ENCODE peak calls at places on chromosomes 5 and 9, in six cellular contexts. W is GM12878, N is HCT116, H is K562, E is HepG2, U is H1. B is an unnamed sample.

GRCh38 chr9:126326228-126327015 is at the start of gene MVB12B:
- DNase-seq in H (peak), E (no peak), W (no peak), N (no peak), U (no peak), B (peak)

GRCh38 chr5:28576022-28576421 is 1537.6 kb upstream of the CDH9 start:
- DNase-seq in E (peak), U (no peak), H (no peak), W (no peak), N (no peak), B (no peak)

GRCh38 chr9:127013597-127013996 is 99.0 kb downstream of the RALGPS1 start:
- DNase-seq in W (no peak), E (no peak), N (no peak), U (no peak), H (no peak), B (no peak)

GRCh38 chr9:3521961-3522360 is 3.8 kb downstream of the RFX3 start:
- DNase-seq in U (no peak), H (no peak), N (no peak), W (no peak), E (no peak), B (no peak)

GRCh38 chr9:92637886-92638620 is 31.9 kb downstream of the IPPK start:
- DNase-seq in W (no peak), H (no peak), E (no peak), U (no peak), N (no peak), B (no peak)

GRCh38 chr5:172336264-172336663 is 52.7 kb upstream of the UBTD2 start:
- DNase-seq in U (no peak), H (no peak), E (no peak), N (no peak), W (no peak), B (no peak)

GRCh38 chr5:41524174-41524573 is 13.8 kb upstream of the PLCXD3 start:
- DNase-seq in U (no peak), E (no peak), H (no peak), N (no peak), W (no peak), B (peak)

GRCh38 chr9:125585503-125586172 is 121.4 kb downstream of the MAPKAP1 start:
- DNase-seq in H (no peak), W (no peak), U (no peak), E (peak), N (no peak), B (no peak)

GRCh38 chr9:133754187-133754586 is 16.0 kb upstream of the SARDH start:
- DNase-seq in W (no peak), U (peak), H (no peak), N (no peak), E (no peak), B (no peak)

GRCh38 chr9:121026260-121026691 is 23.8 kb downstream of the C5 start:
- DNase-seq in E (peak), U (no peak), W (no peak), H (no peak), N (no peak), B (no peak)

GRCh38 chr5:43425965-43426364 is 13.8 kb upstream of the CCL28 start:
- DNase-seq in W (no peak), H (no peak), E (no peak), U (no peak), N (no peak), B (no peak)

GRCh38 chr5:17184596-17184995 is 32.8 kb upstream of the BASP1 start:
- DNase-seq in E (no peak), U (no peak), H (no peak), N (no peak), W (no peak), B (no peak)

GRCh38 chr5:145988993-145989392 is 52.6 kb downstream of the SH3RF2 start:
- DNase-seq in E (no peak), W (no peak), H (no peak), N (no peak), U (no peak), B (no peak)

GRCh38 chr9:123355761-123356520 is at the start of gene CRB2:
- DNase-seq in E (peak), W (no peak), N (no peak), H (peak), U (peak), B (peak)

GRCh38 chr5:180739271-180739670 is 587 bp downstream of the OR2Y1 start:
- DNase-seq in E (no peak), W (no peak), N (no peak), H (no peak), U (no peak), B (no peak)

GRCh38 chr9:135992486-135993408 is 31.6 kb upstream of the UBAC1 start:
- DNase-seq in W (no peak), N (no peak), E (peak), U (peak), H (peak), B (peak)

GRCh38 chr5:109516385-109516784 is 106.6 kb upstream of the PJA2 start:
- DNase-seq in E (no peak), U (no peak), N (no peak), H (no peak), W (no peak), B (no peak)

GRCh38 chr9:4530375-4530774 is 40.1 kb downstream of the SLC1A1 start:
- DNase-seq in N (peak), W (peak), H (no peak), U (no peak), E (no peak), B (no peak)

GRCh38 chr5:111935835-111936234 is 178.8 kb upstream of the NREP start:
- DNase-seq in E (no peak), W (no peak), H (no peak), N (no peak), U (no peak), B (no peak)

GRCh38 chr5:71658916-71659661 is 60.0 kb upstream of the CARTPT start:
- DNase-seq in E (peak), N (no peak), U (no peak), W (no peak), H (peak), B (no peak)

GRCh38 chr9:12813960-12814876 is 39.4 kb downstream of the LURAP1L start:
- DNase-seq in U (no peak), H (no peak), E (peak), W (no peak), N (peak), B (no peak)

GRCh38 chr9:60545346-60546315 is 368.6 kb upstream of the SPATA31A5 start:
- DNase-seq in W (no peak), E (no peak), U (no peak), H (no peak), N (no peak), B (no peak)

GRCh38 chr5:98308960-98309359 is 464.5 kb upstream of the RGMB start:
- DNase-seq in U (no peak), H (no peak), E (no peak), N (peak), W (no peak), B (no peak)

GRCh38 chr5:95620030-95620869 is at the start of gene GPR150:
- DNase-seq in N (no peak), U (peak), W (no peak), H (no peak), E (peak), B (peak)

GRCh38 chr9:93466416-93467061 is 13.2 kb upstream of the FAM120AOS start:
- DNase-seq in U (no peak), E (peak), N (no peak), W (no peak), H (no peak), B (no peak)

GRCh38 chr5:69528015-69528414 is 32.0 kb upstream of the GTF2H2C start:
- DNase-seq in W (no peak), N (peak), H (no peak), U (no peak), E (no peak), B (no peak)

GRCh38 chr5:179404321-179405053 is 59.2 kb upstream of the ADAMTS2 start:
- DNase-seq in H (no peak), U (peak), N (no peak), E (no peak), W (no peak), B (no peak)

GRCh38 chr9:131739988-131740648 is at the start of gene RAPGEF1:
- DNase-seq in U (peak), W (no peak), H (peak), E (no peak), N (no peak), B (peak)

GRCh38 chr9:134225816-134226215 is 61.5 kb upstream of the RNU6ATAC start:
- DNase-seq in W (no peak), U (no peak), H (no peak), N (no peak), E (no peak), B (no peak)

GRCh38 chr9:97979778-97980478 is 3.2 kb upstream of the ANP32B start:
- DNase-seq in H (no peak), W (no peak), U (no peak), N (no peak), E (no peak), B (no peak)

GRCh38 chr9:30116673-30117217 is 2267.7 kb upstream of the ACO1 start:
- DNase-seq in W (no peak), H (no peak), U (no peak), N (no peak), E (no peak), B (peak)

DNA sequence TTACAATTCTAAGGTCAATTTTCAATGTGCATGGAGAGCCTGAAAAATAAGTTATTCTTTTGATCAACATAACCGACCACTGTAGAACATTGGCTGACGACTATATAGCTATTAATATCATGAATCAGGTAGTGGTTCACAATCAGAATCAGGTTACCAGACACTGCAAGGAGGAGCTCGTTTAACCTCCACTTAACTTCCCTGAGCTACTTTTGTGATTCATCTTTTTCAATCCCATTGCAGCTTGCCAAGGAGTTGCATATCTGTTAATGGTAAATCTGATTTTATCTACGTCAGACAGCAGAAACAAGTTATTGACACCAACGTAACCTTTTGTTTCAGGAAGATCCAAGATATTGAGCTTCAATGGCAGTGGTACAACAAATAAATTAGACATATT is 2263.8 kb upstream of the ACO1 start:
- DNase-seq in U (no peak), N (no peak), E (no peak), H (no peak), W (no peak), B (no peak)
- TF ChIP-seq ATF3 in U (no peak), N (no peak), E (no peak), H (no peak), W (no peak), B (no peak)

GRCh38 chr9:14992025-14992424 is 81.8 kb upstream of the FREM1 start:
- DNase-seq in W (no peak), N (no peak), U (no peak), E (no peak), H (no peak), B (no peak)

GRCh38 chr9:14994738-14995137 is 84.5 kb upstream of the FREM1 start:
- DNase-seq in U (no peak), N (no peak), H (no peak), E (no peak), W (no peak), B (no peak)

GRCh38 chr9:14993061-14993800 is 83.0 kb upstream of the FREM1 start:
- DNase-seq in N (no peak), W (no peak), U (peak), H (peak), E (no peak), B (peak)

GRCh38 chr9:14992516-14992915 is 82.3 kb upstream of the FREM1 start:
- DNase-seq in W (no peak), E (no peak), H (no peak), N (no peak), U (no peak), B (no peak)

GRCh38 chr9:14993891-14994554 is 83.8 kb upstream of the FREM1 start:
- DNase-seq in W (no peak), U (no peak), H (no peak), N (no peak), E (no peak), B (no peak)
- TF ChIP-seq ATF3 in W (no peak), U (no peak), H (no peak), N (no peak), E (no peak), B (no peak)

GRCh38 chr5:1515311-1515920 is 8.3 kb downstream of the LPCAT1 start:
- DNase-seq in W (no peak), E (no peak), H (peak), N (no peak), U (no peak), B (peak)
- TF ChIP-seq ATF3 in W (no peak), E (no peak), H (no peak), N (no peak), U (no peak), B (no peak)

DNA sequence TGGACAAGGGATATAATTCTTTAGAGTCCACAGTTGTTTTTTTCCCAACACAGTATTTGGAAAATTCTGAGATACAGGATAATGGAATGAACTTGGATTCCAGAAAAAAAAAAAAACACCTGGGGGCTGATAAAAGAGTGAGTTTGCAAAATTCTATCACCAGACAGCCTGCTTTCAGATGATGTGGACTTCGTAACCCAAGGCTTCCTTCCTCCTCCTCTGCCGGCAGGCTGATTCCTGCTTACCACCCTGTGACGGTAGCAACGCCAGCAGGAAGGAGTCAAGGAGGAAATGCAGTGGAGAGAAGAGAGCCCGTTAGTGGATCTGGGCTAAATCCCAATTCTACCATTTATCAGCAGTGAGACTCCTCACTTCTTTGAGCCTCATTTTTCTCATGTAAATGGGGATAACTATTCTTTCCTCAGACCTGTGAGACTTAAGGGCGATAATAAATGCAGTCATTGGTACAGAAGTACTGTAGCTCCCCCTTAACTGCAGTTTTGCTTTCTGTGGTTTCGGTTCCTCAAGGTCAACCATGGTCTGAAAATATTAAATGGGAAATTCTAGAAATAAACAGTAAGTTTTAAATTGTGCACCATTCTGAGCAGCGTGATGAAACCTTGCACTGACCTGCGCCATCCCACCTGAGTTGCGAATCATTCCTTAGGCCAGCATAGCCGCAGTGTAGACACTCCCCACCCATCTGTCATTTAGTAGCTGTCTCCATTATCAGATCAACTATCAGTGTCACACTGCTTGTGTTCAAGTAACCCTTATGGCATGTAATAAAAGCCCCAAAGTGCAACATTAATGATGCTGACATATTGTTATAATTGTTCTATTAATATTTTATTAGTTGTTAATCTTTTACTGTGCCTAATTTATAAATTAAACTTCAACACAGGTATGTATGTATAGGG is 71.4 kb downstream of the DCP2 start:
- DNase-seq in H (no peak), U (no peak), E (no peak), W (peak), N (no peak), B (no peak)
- TF ChIP-seq ATF3 in H (no peak), U (no peak), E (no peak), W (no peak), N (no peak), B (no peak)

GRCh38 chr9:36165766-36166149 is 3.4 kb upstream of the CCIN start:
- DNase-seq in E (no peak), N (no peak), U (no peak), H (no peak), W (no peak), B (no peak)
- TF ChIP-seq ATF3 in E (no peak), N (no peak), U (no peak), H (no peak), W (no peak), B (no peak)

DNA sequence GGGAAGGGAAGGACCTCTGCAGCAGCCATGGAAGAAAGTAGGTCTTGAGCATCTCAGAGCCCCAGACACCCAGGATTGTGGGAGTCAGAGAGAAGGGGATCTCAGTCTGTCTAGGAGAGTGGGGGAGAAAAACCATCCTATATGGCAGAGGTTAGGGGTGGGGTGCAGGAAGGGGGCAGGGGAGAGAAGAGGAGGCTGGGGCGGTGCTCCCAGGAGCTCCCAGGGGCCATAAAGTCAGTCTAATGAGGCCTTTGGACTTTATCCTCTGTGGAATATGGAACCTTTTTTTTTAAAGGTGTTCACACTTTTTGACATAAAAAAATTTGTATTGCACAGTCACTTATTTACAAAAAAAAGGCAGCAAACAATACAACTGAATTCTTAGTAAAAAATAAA is 52.0 kb upstream of the SYNPO start:
- DNase-seq in U (no peak), E (no peak), W (no peak), H (no peak), N (no peak), B (no peak)
- TF ChIP-seq ATF3 in U (no peak), E (no peak), W (no peak), H (no peak), N (no peak), B (no peak)

GRCh38 chr5:139403418-139403786 is 487 bp downstream of the SPATA24 start:
- DNase-seq in H (no peak), E (no peak), W (no peak), N (no peak), U (no peak), B (no peak)

GRCh38 chr5:139401546-139401945 is 2.3 kb downstream of the SPATA24 start:
- DNase-seq in H (no peak), N (no peak), W (no peak), E (no peak), U (no peak), B (no peak)

GRCh38 chr5:139403787-139404483 is at the start of gene SPATA24:
- DNase-seq in E (peak), W (peak), N (peak), H (peak), U (peak), B (peak)

GRCh38 chr5:139404484-139404840 is 573 bp upstream of the SPATA24 start:
- DNase-seq in H (no peak), W (no peak), E (no peak), U (no peak), N (no peak), B (no peak)

DNA sequence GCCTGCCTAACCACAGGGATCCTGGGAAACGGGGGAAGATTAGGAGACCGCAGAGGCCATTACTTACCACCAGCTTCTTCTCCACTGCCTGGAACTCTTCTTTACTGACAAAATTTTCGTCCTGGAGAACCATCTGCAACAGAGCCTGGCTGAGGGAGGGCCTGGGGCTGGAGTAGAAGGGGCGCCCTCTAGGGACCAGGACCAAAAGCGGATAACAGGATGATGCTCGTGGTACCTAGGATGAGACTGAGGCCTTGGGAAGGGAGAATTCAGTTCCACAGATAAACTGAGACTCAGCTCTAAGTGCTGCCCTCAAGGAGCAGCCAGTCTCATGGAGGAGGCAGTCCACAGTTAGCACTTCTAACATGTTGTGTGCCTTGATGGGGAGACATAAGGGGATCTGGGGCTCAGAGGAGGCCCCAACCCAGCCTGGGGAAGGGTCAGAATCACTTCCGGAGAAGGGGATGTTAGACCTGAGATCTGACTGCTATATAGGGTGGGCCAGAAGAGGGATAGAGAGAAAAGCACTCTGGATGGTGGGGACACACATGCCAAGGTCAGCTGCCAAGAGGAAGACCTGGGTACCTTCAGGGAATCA is 1.2 kb downstream of the SPATA24 start:
- DNase-seq in N (peak), E (peak), W (no peak), H (peak), U (peak), B (peak)
- TF ChIP-seq ATF3 in N (no peak), E (peak), W (no peak), H (no peak), U (no peak), B (no peak)

GRCh38 chr5:82408033-82408432 is 129.9 kb upstream of the RPS23 start:
- DNase-seq in E (peak), N (no peak), H (no peak), W (no peak), U (no peak), B (no peak)

GRCh38 chr5:82405166-82405565 is 127.0 kb upstream of the RPS23 start:
- DNase-seq in H (no peak), N (no peak), E (no peak), W (no peak), U (no peak), B (no peak)

GRCh38 chr5:82404382-82404945 is 126.3 kb upstream of the RPS23 start:
- DNase-seq in W (no peak), E (no peak), N (no peak), U (no peak), H (no peak), B (no peak)

GRCh38 chr5:82405618-82406199 is 127.6 kb upstream of the RPS23 start:
- DNase-seq in W (no peak), H (no peak), N (no peak), E (peak), U (no peak), B (no peak)

DNA sequence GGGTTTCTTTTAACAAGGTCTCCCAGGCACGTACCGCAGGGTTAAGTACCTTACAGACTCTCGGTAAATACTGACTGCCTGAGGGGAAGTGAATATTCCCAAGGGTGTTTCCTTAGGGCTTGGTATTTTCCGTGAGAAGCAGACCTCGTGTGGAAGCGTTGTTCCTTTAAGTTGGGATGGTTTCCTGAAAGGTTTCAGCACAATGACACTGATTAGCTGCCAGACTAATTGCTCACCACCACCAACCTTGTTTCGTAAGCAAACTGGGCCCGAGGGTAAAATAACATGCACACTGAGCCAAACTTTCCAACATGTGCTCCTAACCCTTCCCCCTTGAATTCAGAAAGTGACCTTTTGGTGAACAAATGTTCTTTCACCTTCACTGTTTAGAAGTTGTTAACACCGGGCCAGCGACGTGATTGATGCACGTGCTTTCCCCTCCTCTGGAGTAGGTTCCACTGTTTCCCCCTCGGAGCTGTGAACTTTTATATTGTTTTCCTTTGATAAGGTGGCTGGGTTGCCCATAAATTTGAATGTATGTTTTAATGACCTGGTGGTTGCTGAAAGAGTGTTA is 128.1 kb upstream of the RPS23 start:
- DNase-seq in N (no peak), U (no peak), E (no peak), H (no peak), W (no peak), B (no peak)
- TF ChIP-seq ATF3 in N (no peak), U (no peak), E (no peak), H (no peak), W (no peak), B (no peak)

B was measured in WTC11.